ENCODE peak calls at places on chromosomes 6 and 20, in four cellular contexts. S is substantia nigra, B is psoas muscle, W is colonic mucosa. Q is an unnamed sample.
A peak's percentile ranks its signal among the peaks of the same experiment; 100 is the strongest.

GRCh38 chr6:144840619-144841018 is 555.5 kb downstream of the UTRN start:
- DNase-seq in S (no peak), B (no peak), W (no peak), Q (no peak)

GRCh38 chr6:111087106-111087835 is at the start of gene SLC16A10:
- DNase-seq in S (peak; percentile 1), B (peak; percentile 82), W (peak; percentile 77), Q (peak; percentile 77)

GRCh38 chr6:147103641-147104040 is 100.6 kb upstream of the STXBP5 start:
- DNase-seq in S (no peak), B (no peak), W (no peak), Q (no peak)

GRCh38 chr6:51108563-51109234 is 290.0 kb downstream of the TFAP2B start:
- DNase-seq in S (no peak), B (no peak), W (no peak), Q (no peak)

GRCh38 chr6:83113258-83113657 is 45.8 kb downstream of the DOP1A start:
- DNase-seq in S (no peak), B (no peak), W (no peak), Q (no peak)

GRCh38 chr6:20246107-20246506 is 33.8 kb upstream of the MBOAT1 start:
- DNase-seq in S (no peak), B (no peak), W (no peak), Q (no peak)

GRCh38 chr20:53345536-53346070 is 248.0 kb downstream of the ZNF217 start:
- DNase-seq in S (no peak), B (no peak), W (no peak), Q (no peak)

GRCh38 chr6:160691617-160692016 is 10.4 kb upstream of the PLG start:
- DNase-seq in S (no peak), B (no peak), W (no peak), Q (no peak)

Q was measured in caudate nucleus.